ENCODE peak calls at places on chromosomes 3 and 15, in four cellular contexts. U, K, J and F are unnamed samples. For H3K4me1, the result is how much of the 10 kb centered on the place peaks cover.

GRCh38 chr3:125151916-125152315 is 60.6 kb downstream of the SLC12A8 start:
- DNase-seq in U (no peak), J (no peak), K (no peak), F (no peak)

GRCh38 chr15:66578286-66578875 is 12.6 kb upstream of the LCTL start:
- DNase-seq in J (no peak), K (no peak), U (no peak), F (no peak)

GRCh38 chr3:183911763-183912506 is 27.3 kb upstream of the PARL start:
- DNase-seq in U (no peak), K (no peak), J (no peak), F (no peak)

GRCh38 chr15:70156781-70157261 is 59.1 kb upstream of the TLE3 start:
- DNase-seq in U (peak), K (no peak), J (no peak), F (no peak)

GRCh38 chr3:54599741-54600140 is 328.1 kb downstream of the LRTM1 start:
- DNase-seq in U (peak), K (no peak), J (no peak), F (no peak)

GRCh38 chr3:43793648-43794372 is 103.1 kb downstream of the ABHD5 start:
- DNase-seq in K (peak), U (no peak), J (no peak), F (no peak)

GRCh38 chr15:58856090-58856489 is 77.4 kb downstream of the SLTM start:
- DNase-seq in U (no peak), J (no peak), K (no peak), F (no peak)

GRCh38 chr15:78149805-78150751 is 916 bp downstream of the IDH3A start:
- DNase-seq in U (no peak), K (no peak), J (peak), F (peak)

GRCh38 chr3:184227481-184227935 is 1.9 kb upstream of the VWA5B2 start:
- DNase-seq in K (peak), J (peak), U (no peak), F (peak)

GRCh38 chr3:108345492-108346205 is 49.3 kb downstream of the HHLA2 start:
- DNase-seq in K (no peak), U (no peak), J (no peak), F (no peak)

GRCh38 chr3:53161820-53162671 is 1.0 kb downstream of the PRKCD start:
- DNase-seq in K (peak), J (peak), U (peak), F (peak)

GRCh38 chr15:34588046-34588674 is 4.7 kb upstream of the GOLGA8B start:
- DNase-seq in J (peak), U (peak), K (peak), F (peak)

GRCh38 chr3:188584958-188585689 is 431.2 kb downstream of the LPP start:
- DNase-seq in U (no peak), J (no peak), K (no peak), F (no peak)

GRCh38 chr3:147945968-147946519 is 536.9 kb downstream of the ZIC1 start:
- DNase-seq in K (peak), J (no peak), U (peak), F (no peak)

GRCh38 chr15:30956216-30956803 is 35.1 kb downstream of the MTMR10 start:
- DNase-seq in U (no peak), K (no peak), J (no peak), F (no peak)

GRCh38 chr15:30963681-30964080 is 27.7 kb downstream of the MTMR10 start:
- DNase-seq in K (no peak), U (no peak), J (no peak), F (no peak)

GRCh38 chr15:30958219-30958618 is 33.2 kb downstream of the MTMR10 start:
- DNase-seq in U (no peak), K (no peak), J (no peak), F (no peak)

GRCh38 chr15:30962659-30963058 is 28.8 kb downstream of the MTMR10 start:
- DNase-seq in K (no peak), U (no peak), J (no peak), F (no peak)

GRCh38 chr15:30962079-30962478 is 29.3 kb downstream of the MTMR10 start:
- DNase-seq in K (no peak), J (no peak), U (peak), F (no peak)
- H3K4me1 ChIP-seq in K (under half), J (under half), U (under half), F (under half)

GRCh38 chr3:19093084-19093483 is 55.2 kb upstream of the KCNH8 start:
- DNase-seq in J (no peak), K (no peak), U (no peak), F (no peak)
- H3K4me1 ChIP-seq in J (under half), K (under half), U (under half), F (under half)

DNA sequence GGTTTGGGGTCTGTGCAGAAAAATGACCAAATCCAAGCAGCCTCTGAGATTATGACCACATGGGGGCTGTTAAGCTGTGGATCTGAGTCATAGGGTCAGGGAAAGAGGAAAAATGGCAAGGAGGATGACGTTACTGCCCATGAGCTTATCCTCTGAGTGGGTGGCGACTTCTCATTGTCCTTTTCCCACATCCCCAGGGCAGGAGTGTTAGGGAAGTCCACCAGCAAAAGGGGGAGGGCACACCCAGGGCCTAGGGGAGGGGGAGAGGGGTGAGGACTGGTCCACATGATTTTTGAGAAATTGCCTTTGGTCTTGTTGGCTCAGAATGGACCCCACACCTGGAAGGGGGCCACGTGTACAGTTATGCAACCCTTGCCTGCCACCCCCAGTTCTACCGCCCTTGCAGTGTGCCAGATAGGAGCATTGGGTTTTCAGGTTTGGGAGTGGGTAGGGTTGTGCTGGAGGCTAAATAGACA is 2.6 kb downstream of the CD276 start:
- DNase-seq in K (no peak), U (no peak), J (no peak), F (peak)
- H3K4me1 ChIP-seq in K (under half), U (half or more), J (under half), F (under half)

GRCh38 chr3:156792114-156792513 is 34.0 kb upstream of the LEKR1 start:
- DNase-seq in J (no peak), U (no peak), K (no peak), F (no peak)

GRCh38 chr3:156792536-156792935 is 33.6 kb upstream of the LEKR1 start:
- DNase-seq in J (no peak), K (no peak), U (no peak), F (no peak)

GRCh38 chr3:156792945-156793344 is 33.2 kb upstream of the LEKR1 start:
- DNase-seq in U (no peak), J (no peak), K (no peak), F (no peak)

GRCh38 chr3:156793400-156793799 is 32.8 kb upstream of the LEKR1 start:
- DNase-seq in U (no peak), J (no peak), K (no peak), F (no peak)

GRCh38 chr3:156793851-156794250 is 32.3 kb upstream of the LEKR1 start:
- DNase-seq in J (no peak), K (no peak), U (no peak), F (no peak)
- H3K4me1 ChIP-seq in J (under half), K (under half), U (under half), F (under half)